ENCODE peak calls at places on chromosomes 4 and X, in ten cellular contexts. One of them, this sample, is unnamed.

GRCh38 chrX:135170877-135171519 is at the start of gene CT55:
- DNase-seq in dermis blood vessel endothelial cell: no peak
- DNase-seq in small intestine: no peak
- DNase-seq in Daoy: peak
- DNase-seq in SJSA1: no peak
- DNase-seq in progenitor cell of endocrine pancreas: no peak
- DNase-seq in fibroblast of mammary gland: no peak
- DNase-seq in CD4-positive, alpha-beta T cell: no peak
- DNase-seq in T-helper 2 cell: no peak
- DNase-seq in non-pigmented ciliary epithelial cell: no peak
- DNase-seq in this sample: no peak

GRCh38 chr4:81378398-81378797 is 93.3 kb downstream of the RASGEF1B start:
- DNase-seq in T-helper 2 cell: no peak
- DNase-seq in SJSA1: no peak
- DNase-seq in non-pigmented ciliary epithelial cell: no peak
- DNase-seq in progenitor cell of endocrine pancreas: no peak
- DNase-seq in CD4-positive, alpha-beta T cell: no peak
- DNase-seq in fibroblast of mammary gland: no peak
- DNase-seq in Daoy: no peak
- DNase-seq in dermis blood vessel endothelial cell: no peak
- DNase-seq in small intestine: no peak
- DNase-seq in this sample: no peak

GRCh38 chr4:52201705-52202104 is 150.6 kb downstream of the SPATA18 start:
- DNase-seq in fibroblast of mammary gland: no peak
- DNase-seq in non-pigmented ciliary epithelial cell: no peak
- DNase-seq in SJSA1: no peak
- DNase-seq in dermis blood vessel endothelial cell: no peak
- DNase-seq in Daoy: no peak
- DNase-seq in T-helper 2 cell: no peak
- DNase-seq in CD4-positive, alpha-beta T cell: no peak
- DNase-seq in small intestine: no peak
- DNase-seq in progenitor cell of endocrine pancreas: no peak
- DNase-seq in this sample: no peak

GRCh38 chr4:110211007-110211769 is 12.8 kb upstream of the ELOVL6 start:
- DNase-seq in T-helper 2 cell: peak
- DNase-seq in SJSA1: peak
- DNase-seq in dermis blood vessel endothelial cell: peak
- DNase-seq in CD4-positive, alpha-beta T cell: no peak
- DNase-seq in progenitor cell of endocrine pancreas: no peak
- DNase-seq in non-pigmented ciliary epithelial cell: no peak
- DNase-seq in small intestine: peak
- DNase-seq in Daoy: peak
- DNase-seq in fibroblast of mammary gland: peak
- DNase-seq in this sample: no peak

GRCh38 chr4:79281577-79282359 is 44.1 kb downstream of the NAA11 start:
- DNase-seq in CD4-positive, alpha-beta T cell: no peak
- DNase-seq in non-pigmented ciliary epithelial cell: no peak
- DNase-seq in fibroblast of mammary gland: no peak
- DNase-seq in Daoy: no peak
- DNase-seq in dermis blood vessel endothelial cell: no peak
- DNase-seq in progenitor cell of endocrine pancreas: no peak
- DNase-seq in SJSA1: no peak
- DNase-seq in small intestine: peak
- DNase-seq in T-helper 2 cell: no peak
- DNase-seq in this sample: no peak

GRCh38 chr4:174324725-174325124 is 41.0 kb downstream of the CEP44 start:
- DNase-seq in small intestine: no peak
- DNase-seq in SJSA1: no peak
- DNase-seq in non-pigmented ciliary epithelial cell: peak
- DNase-seq in fibroblast of mammary gland: peak
- DNase-seq in dermis blood vessel endothelial cell: no peak
- DNase-seq in CD4-positive, alpha-beta T cell: no peak
- DNase-seq in Daoy: peak
- DNase-seq in T-helper 2 cell: no peak
- DNase-seq in progenitor cell of endocrine pancreas: no peak
- DNase-seq in this sample: no peak

GRCh38 chr4:27218013-27218412 is 357.4 kb downstream of the STIM2 start:
- DNase-seq in CD4-positive, alpha-beta T cell: no peak
- DNase-seq in T-helper 2 cell: no peak
- DNase-seq in small intestine: no peak
- DNase-seq in SJSA1: no peak
- DNase-seq in Daoy: no peak
- DNase-seq in dermis blood vessel endothelial cell: no peak
- DNase-seq in fibroblast of mammary gland: peak
- DNase-seq in non-pigmented ciliary epithelial cell: no peak
- DNase-seq in progenitor cell of endocrine pancreas: no peak
- DNase-seq in this sample: no peak

GRCh38 chr4:156799121-156799589 is 172.4 kb downstream of the PDGFC start:
- DNase-seq in SJSA1: no peak
- DNase-seq in T-helper 2 cell: no peak
- DNase-seq in progenitor cell of endocrine pancreas: no peak
- DNase-seq in Daoy: no peak
- DNase-seq in small intestine: no peak
- DNase-seq in fibroblast of mammary gland: peak
- DNase-seq in CD4-positive, alpha-beta T cell: no peak
- DNase-seq in dermis blood vessel endothelial cell: no peak
- DNase-seq in non-pigmented ciliary epithelial cell: no peak
- DNase-seq in this sample: no peak

GRCh38 chrX:78548012-78548411 is 111.1 kb downstream of the RTL3 start:
- DNase-seq in dermis blood vessel endothelial cell: no peak
- DNase-seq in fibroblast of mammary gland: peak
- DNase-seq in non-pigmented ciliary epithelial cell: no peak
- DNase-seq in small intestine: no peak
- DNase-seq in CD4-positive, alpha-beta T cell: no peak
- DNase-seq in Daoy: no peak
- DNase-seq in SJSA1: peak
- DNase-seq in progenitor cell of endocrine pancreas: no peak
- DNase-seq in T-helper 2 cell: no peak
- DNase-seq in this sample: no peak

GRCh38 chr4:57151481-57151880 is 41.3 kb upstream of the IGFBP7 start:
- DNase-seq in SJSA1: peak
- DNase-seq in small intestine: no peak
- DNase-seq in T-helper 2 cell: no peak
- DNase-seq in Daoy: peak
- DNase-seq in non-pigmented ciliary epithelial cell: no peak
- DNase-seq in progenitor cell of endocrine pancreas: no peak
- DNase-seq in CD4-positive, alpha-beta T cell: no peak
- DNase-seq in dermis blood vessel endothelial cell: peak
- DNase-seq in fibroblast of mammary gland: no peak
- DNase-seq in this sample: peak

GRCh38 chrX:139156356-139156755 is 374.2 kb upstream of the F9 start:
- DNase-seq in Daoy: no peak
- DNase-seq in CD4-positive, alpha-beta T cell: no peak
- DNase-seq in T-helper 2 cell: no peak
- DNase-seq in small intestine: no peak
- DNase-seq in dermis blood vessel endothelial cell: no peak
- DNase-seq in SJSA1: no peak
- DNase-seq in fibroblast of mammary gland: no peak
- DNase-seq in progenitor cell of endocrine pancreas: no peak
- DNase-seq in non-pigmented ciliary epithelial cell: no peak
- DNase-seq in this sample: no peak

GRCh38 chr4:119872344-119873031 is 194.2 kb downstream of the MAD2L1 start:
- DNase-seq in small intestine: peak
- DNase-seq in progenitor cell of endocrine pancreas: no peak
- DNase-seq in SJSA1: no peak
- DNase-seq in CD4-positive, alpha-beta T cell: no peak
- DNase-seq in Daoy: no peak
- DNase-seq in dermis blood vessel endothelial cell: no peak
- DNase-seq in non-pigmented ciliary epithelial cell: no peak
- DNase-seq in fibroblast of mammary gland: no peak
- DNase-seq in T-helper 2 cell: no peak
- DNase-seq in this sample: no peak

GRCh38 chr4:15893967-15894366 is 44.6 kb downstream of the FGFBP1 start:
- DNase-seq in CD4-positive, alpha-beta T cell: no peak
- DNase-seq in T-helper 2 cell: no peak
- DNase-seq in dermis blood vessel endothelial cell: peak
- DNase-seq in progenitor cell of endocrine pancreas: no peak
- DNase-seq in small intestine: no peak
- DNase-seq in SJSA1: peak
- DNase-seq in Daoy: peak
- DNase-seq in fibroblast of mammary gland: peak
- DNase-seq in non-pigmented ciliary epithelial cell: peak
- DNase-seq in this sample: peak

GRCh38 chr4:88219099-88219498 is 60.7 kb upstream of the ABCG2 start:
- DNase-seq in progenitor cell of endocrine pancreas: no peak
- DNase-seq in dermis blood vessel endothelial cell: peak
- DNase-seq in SJSA1: peak
- DNase-seq in non-pigmented ciliary epithelial cell: no peak
- DNase-seq in small intestine: peak
- DNase-seq in CD4-positive, alpha-beta T cell: no peak
- DNase-seq in T-helper 2 cell: peak
- DNase-seq in Daoy: peak
- DNase-seq in fibroblast of mammary gland: peak
- DNase-seq in this sample: no peak

GRCh38 chr4:145840162-145840768 is 98.4 kb downstream of the ZNF827 start:
- DNase-seq in dermis blood vessel endothelial cell: peak
- DNase-seq in fibroblast of mammary gland: peak
- DNase-seq in progenitor cell of endocrine pancreas: no peak
- DNase-seq in CD4-positive, alpha-beta T cell: no peak
- DNase-seq in non-pigmented ciliary epithelial cell: no peak
- DNase-seq in SJSA1: peak
- DNase-seq in small intestine: peak
- DNase-seq in Daoy: peak
- DNase-seq in T-helper 2 cell: peak
- DNase-seq in this sample: peak

GRCh38 chrX:96425204-96425603 is 259.4 kb upstream of the DIAPH2 start:
- DNase-seq in dermis blood vessel endothelial cell: no peak
- DNase-seq in progenitor cell of endocrine pancreas: no peak
- DNase-seq in T-helper 2 cell: no peak
- DNase-seq in small intestine: no peak
- DNase-seq in CD4-positive, alpha-beta T cell: no peak
- DNase-seq in fibroblast of mammary gland: no peak
- DNase-seq in SJSA1: no peak
- DNase-seq in Daoy: no peak
- DNase-seq in non-pigmented ciliary epithelial cell: no peak
- DNase-seq in this sample: no peak

GRCh38 chr4:152537881-152538280 is 2.0 kb upstream of the FBXW7 start:
- DNase-seq in CD4-positive, alpha-beta T cell: no peak
- DNase-seq in SJSA1: no peak
- DNase-seq in non-pigmented ciliary epithelial cell: no peak
- DNase-seq in T-helper 2 cell: peak
- DNase-seq in fibroblast of mammary gland: no peak
- DNase-seq in Daoy: no peak
- DNase-seq in dermis blood vessel endothelial cell: peak
- DNase-seq in small intestine: no peak
- DNase-seq in progenitor cell of endocrine pancreas: no peak
- DNase-seq in this sample: no peak

GRCh38 chrX:56563231-56564116 is at the start of gene UBQLN2:
- DNase-seq in progenitor cell of endocrine pancreas: peak
- DNase-seq in small intestine: peak
- DNase-seq in Daoy: peak
- DNase-seq in CD4-positive, alpha-beta T cell: peak
- DNase-seq in fibroblast of mammary gland: peak
- DNase-seq in T-helper 2 cell: peak
- DNase-seq in SJSA1: peak
- DNase-seq in dermis blood vessel endothelial cell: peak
- DNase-seq in non-pigmented ciliary epithelial cell: no peak
- DNase-seq in this sample: peak

GRCh38 chr4:7043521-7044414 is 596 bp downstream of the TADA2B start:
- DNase-seq in small intestine: peak
- DNase-seq in CD4-positive, alpha-beta T cell: peak
- DNase-seq in progenitor cell of endocrine pancreas: peak
- DNase-seq in Daoy: peak
- DNase-seq in T-helper 2 cell: peak
- DNase-seq in non-pigmented ciliary epithelial cell: no peak
- DNase-seq in SJSA1: peak
- DNase-seq in fibroblast of mammary gland: peak
- DNase-seq in dermis blood vessel endothelial cell: peak
- DNase-seq in this sample: peak

GRCh38 chr4:143183513-143184216 is 1.1 kb upstream of the USP38 start:
- DNase-seq in SJSA1: no peak
- DNase-seq in non-pigmented ciliary epithelial cell: no peak
- DNase-seq in Daoy: no peak
- DNase-seq in T-helper 2 cell: peak
- DNase-seq in fibroblast of mammary gland: no peak
- DNase-seq in progenitor cell of endocrine pancreas: no peak
- DNase-seq in dermis blood vessel endothelial cell: no peak
- DNase-seq in small intestine: peak
- DNase-seq in CD4-positive, alpha-beta T cell: no peak
- DNase-seq in this sample: no peak

GRCh38 chrX:1450381-1451161 is 2.1 kb downstream of the ASMTL start:
- DNase-seq in T-helper 2 cell: no peak
- DNase-seq in small intestine: no peak
- DNase-seq in dermis blood vessel endothelial cell: no peak
- DNase-seq in progenitor cell of endocrine pancreas: no peak
- DNase-seq in non-pigmented ciliary epithelial cell: no peak
- DNase-seq in Daoy: no peak
- DNase-seq in SJSA1: no peak
- DNase-seq in fibroblast of mammary gland: no peak
- DNase-seq in CD4-positive, alpha-beta T cell: no peak
- DNase-seq in this sample: no peak

GRCh38 chr4:187084696-187085095 is 361.0 kb upstream of the FAT1 start:
- DNase-seq in non-pigmented ciliary epithelial cell: no peak
- DNase-seq in Daoy: no peak
- DNase-seq in CD4-positive, alpha-beta T cell: no peak
- DNase-seq in dermis blood vessel endothelial cell: no peak
- DNase-seq in progenitor cell of endocrine pancreas: no peak
- DNase-seq in small intestine: no peak
- DNase-seq in SJSA1: no peak
- DNase-seq in fibroblast of mammary gland: no peak
- DNase-seq in T-helper 2 cell: no peak
- DNase-seq in this sample: no peak